ENCODE peak calls at places on chromosomes 12 and 14, in four cellular contexts. O is astrocyte of the cerebellum, D is astrocyte of the spinal cord, E is fibroblast of the aortic adventitia. S is an unnamed sample.

GRCh38 chr12:131830335-131831020 is 2.3 kb downstream of the MMP17 start:
- DNase-seq in O (peak; percentile 28), E (peak; percentile 79), D (peak; percentile 78), S (no peak)

GRCh38 chr12:109739747-109740693 is 26.4 kb downstream of the FAM222A start:
- DNase-seq in E (no peak), O (no peak), D (no peak), S (no peak)

GRCh38 chr12:11039171-11039570 is 8.0 kb upstream of the TAS2R31 start:
- DNase-seq in D (no peak), E (no peak), O (no peak), S (no peak)

GRCh38 chr12:591167-591570 is 72.1 kb downstream of the NINJ2 start:
- DNase-seq in D (no peak), O (no peak), E (no peak), S (no peak)

GRCh38 chr12:109278912-109279311 is 30.2 kb downstream of the FOXN4 start:
- DNase-seq in O (no peak), E (no peak), D (no peak), S (no peak)

GRCh38 chr12:124543052-124543590 is 24.3 kb downstream of the NCOR2 start:
- DNase-seq in E (no peak), D (no peak), O (no peak), S (no peak)

GRCh38 chr12:7756993-7757392 is 8.0 kb upstream of the NANOGNB start:
- DNase-seq in E (no peak), O (no peak), D (no peak), S (no peak)

GRCh38 chr12:81992461-81992860 is 233.3 kb upstream of the PPFIA2 start:
- DNase-seq in O (no peak), E (no peak), D (peak; percentile 14), S (no peak)

GRCh38 chr12:65098364-65098763 is 22.7 kb downstream of the WIF1 start:
- DNase-seq in D (no peak), E (no peak), O (no peak), S (no peak)

GRCh38 chr12:26441434-26441833 is 246.1 kb downstream of the SSPN start:
- DNase-seq in E (no peak), O (no peak), D (no peak), S (no peak)

GRCh38 chr12:121279507-121279915 is 17.0 kb downstream of the CAMKK2 start:
- DNase-seq in E (peak; percentile 67), D (no peak), O (no peak), S (no peak)

GRCh38 chr12:121273364-121273896 is 23.1 kb downstream of the CAMKK2 start:
- DNase-seq in D (no peak), E (no peak), O (no peak), S (no peak)

GRCh38 chr12:121277367-121277744 is 19.2 kb downstream of the CAMKK2 start:
- DNase-seq in D (no peak), O (no peak), E (no peak), S (no peak)

GRCh38 chr12:121278450-121279375 is 17.8 kb downstream of the CAMKK2 start:
- DNase-seq in E (peak; percentile 89), O (peak; percentile 16), D (peak; percentile 65), S (no peak)

DNA sequence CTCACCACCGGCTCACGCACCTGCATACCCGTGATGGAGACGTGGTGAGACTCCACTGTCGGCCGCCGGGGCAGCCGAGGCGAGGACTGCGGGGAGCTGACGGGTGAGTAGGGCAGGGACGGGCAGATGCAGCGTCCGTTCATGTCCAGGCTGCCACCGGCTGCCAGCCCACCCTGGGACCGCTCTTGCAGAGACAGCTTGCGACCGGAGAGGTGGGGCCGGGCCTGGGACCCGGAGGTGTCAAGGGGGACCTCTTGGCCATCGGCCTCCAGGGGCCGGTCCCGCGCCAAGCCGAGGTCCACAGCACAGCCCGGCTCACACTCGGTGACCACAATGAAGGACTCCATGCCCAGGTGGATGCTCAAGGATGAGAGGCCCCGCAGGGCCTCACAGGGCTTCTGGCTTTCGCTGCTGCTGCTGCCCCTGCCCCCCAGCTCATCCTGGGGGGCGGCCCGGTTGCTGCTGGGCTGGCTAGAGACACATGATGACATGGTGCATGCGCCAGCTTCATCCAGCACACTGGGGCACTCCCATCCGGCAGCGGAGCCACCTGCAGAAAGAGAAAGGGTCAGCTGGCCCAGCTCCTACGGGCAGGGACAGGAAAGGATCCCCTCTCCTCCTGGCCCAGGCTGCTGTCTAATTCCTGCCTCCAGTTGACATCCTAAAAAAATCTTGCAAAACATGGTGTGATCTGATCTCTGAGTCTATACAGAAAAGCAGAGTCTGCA is 22.3 kb downstream of the CAMKK2 start:
- DNase-seq in E (no peak), O (no peak), D (no peak), S (no peak)
- TF ChIP-seq CTCF in E (no peak), O (no peak), D (no peak), S (no peak)

GRCh38 chr14:93953739-93954515 is 22.4 kb downstream of the ASB2 start:
- DNase-seq in E (no peak), D (no peak), O (no peak), S (no peak)
- H3K4me3 ChIP-seq in E (no peak overlapping the region), D (no peak overlapping the region), O (no peak overlapping the region), S (no peak overlapping the region)

GRCh38 chr14:43729149-43729548 is 777.9 kb downstream of the FSCB start:
- DNase-seq in D (no peak), E (no peak), O (no peak), S (no peak)
- TF ChIP-seq CTCF in D (no peak), E (no peak), O (no peak), S (no peak)

DNA sequence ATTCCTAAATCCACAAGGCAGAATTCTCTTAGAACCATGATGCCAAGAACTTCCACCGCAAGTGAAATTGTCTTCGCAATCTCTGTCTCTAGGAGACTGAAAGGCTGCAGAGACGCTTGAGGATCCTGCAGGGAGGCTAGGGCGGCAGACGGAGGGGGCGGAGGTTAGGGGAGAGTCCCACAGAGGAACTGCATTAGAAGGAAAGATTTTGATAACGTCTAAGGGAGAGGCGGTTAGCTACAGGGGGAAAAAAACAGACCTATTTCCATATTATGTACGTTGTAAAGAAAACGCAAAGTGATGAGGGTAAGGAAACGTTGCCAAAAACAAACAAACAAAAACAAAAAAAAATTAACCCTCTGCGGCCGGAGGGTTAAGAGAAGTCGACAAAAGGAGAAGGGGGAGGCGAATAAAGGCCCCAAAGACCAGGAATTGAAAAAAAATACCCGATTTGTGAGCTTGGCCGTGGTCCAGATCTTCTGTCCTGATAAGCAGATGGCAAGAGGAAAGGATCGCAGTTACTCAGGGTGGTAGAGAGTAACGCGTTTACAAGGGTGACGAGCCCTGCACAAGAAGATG is 507 bp downstream of the KLHL28 start:
- DNase-seq in E (peak; percentile 66), O (peak; percentile 11), D (peak; percentile 60), S (no peak)
- H3K4me3 ChIP-seq in E (peak overlapping the region; percentile 75), O (peak overlapping the region; percentile 74), D (peak overlapping the region; percentile 68), S (peak overlapping the region; percentile 85)

DNA sequence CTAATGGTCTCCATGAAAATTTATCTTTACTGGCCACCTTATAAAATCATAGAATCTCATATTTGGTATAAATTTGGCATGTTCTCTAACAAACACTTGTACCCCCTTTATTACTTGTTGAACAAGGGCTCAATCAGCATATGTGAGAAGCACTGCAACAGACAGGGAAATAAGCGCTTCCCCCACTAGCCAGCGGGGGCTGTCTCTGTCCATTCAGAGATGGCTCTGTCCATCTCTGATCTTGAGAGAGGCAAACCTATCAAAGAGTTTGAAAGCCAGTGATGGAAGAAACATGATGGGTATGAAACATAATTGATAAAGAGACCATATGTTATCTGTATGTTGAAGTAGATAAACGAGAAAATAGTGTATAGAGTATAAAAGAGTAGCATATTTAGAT is 326.8 kb downstream of the PDZRN4 start:
- DNase-seq in D (no peak), E (no peak), O (no peak), S (no peak)
- TF ChIP-seq CTCF in D (peak; percentile 36), E (no peak), O (peak; percentile 27), S (no peak)

GRCh38 chr12:128365032-128365431 is 98.1 kb downstream of the TMEM132C start:
- DNase-seq in D (no peak), E (no peak), O (no peak), S (no peak)
- H3K4me3 ChIP-seq in D (no peak overlapping the region), E (no peak overlapping the region), O (no peak overlapping the region), S (no peak overlapping the region)

GRCh38 chr14:91320266-91320665 is 75.8 kb upstream of the GPR68 start:
- DNase-seq in E (no peak), D (no peak), O (no peak), S (no peak)

GRCh38 chr14:91316761-91317160 is 72.3 kb upstream of the GPR68 start:
- DNase-seq in E (no peak), O (no peak), D (no peak), S (no peak)

GRCh38 chr14:91315844-91316267 is 71.4 kb upstream of the GPR68 start:
- DNase-seq in D (no peak), O (no peak), E (no peak), S (no peak)

GRCh38 chr14:91318911-91319310 is 74.4 kb upstream of the GPR68 start:
- DNase-seq in D (no peak), O (no peak), E (no peak), S (no peak)

GRCh38 chr14:91317381-91318313 is 73.1 kb upstream of the GPR68 start:
- DNase-seq in D (no peak), E (peak; percentile 53), O (no peak), S (peak; percentile 88)
- TF ChIP-seq CTCF in D (no peak), E (peak; percentile 4), O (no peak), S (peak; percentile 75)

S was measured in LNCaP clone FGC.